ENCODE peak calls at places on chromosomes 12 and 14, in six cellular contexts. Z, B, W, D, A and O are unnamed samples.

GRCh38 chr12:92362785-92363184 is 217.1 kb upstream of the BTG1 start:
- DNase-seq in Z (no peak), B (no peak), W (no peak), D (peak; percentile 40), A (no peak), O (no peak)

GRCh38 chr12:104171785-104172563 is 34.0 kb upstream of the NFYB start:
- DNase-seq in Z (no peak), B (no peak), W (no peak), D (no peak), A (no peak), O (no peak)

GRCh38 chr14:85702937-85703336 is 173.0 kb downstream of the FLRT2 start:
- DNase-seq in Z (no peak), B (no peak), W (no peak), D (peak; percentile 3), A (peak; percentile 80), O (no peak)

GRCh38 chr12:22282283-22282682 is 52.2 kb downstream of the ST8SIA1 start:
- DNase-seq in Z (no peak), B (no peak), W (no peak), D (no peak), A (peak; percentile 50), O (no peak)

GRCh38 chr12:116958402-116959197 is 47.9 kb downstream of the FBXW8 start:
- DNase-seq in Z (no peak), B (no peak), W (no peak), D (no peak), A (peak; percentile 28), O (no peak)

GRCh38 chr12:123808167-123808566 is 46.1 kb downstream of the DNAH10 start:
- DNase-seq in Z (no peak), B (no peak), W (peak; percentile 46), D (peak; percentile 65), A (peak; percentile 23), O (no peak)

GRCh38 chr12:17148706-17149105 is 542.7 kb upstream of the LMO3 start:
- DNase-seq in Z (no peak), B (no peak), W (no peak), D (no peak), A (no peak), O (no peak)

GRCh38 chr12:51864701-51865469 is 16.4 kb upstream of the FIGNL2 start:
- DNase-seq in Z (no peak), B (no peak), W (no peak), D (no peak), A (no peak), O (no peak)

GRCh38 chr12:14171111-14171510 is 189.7 kb upstream of the GRIN2B start:
- DNase-seq in Z (no peak), B (no peak), W (no peak), D (no peak), A (no peak), O (no peak)

GRCh38 chr12:116370886-116371580 is 93.5 kb upstream of the MED13L start:
- DNase-seq in Z (no peak), B (no peak), W (no peak), D (no peak), A (peak; percentile 18), O (no peak)

GRCh38 chr12:60201891-60202290 is 606.1 kb downstream of the SLC16A7 start:
- DNase-seq in Z (no peak), B (no peak), W (no peak), D (no peak), A (peak; percentile 82), O (no peak)

GRCh38 chr12:27984275-27984674 is 11.7 kb upstream of the PTHLH start:
- DNase-seq in Z (no peak), B (no peak), W (no peak), D (no peak), A (peak; percentile 77), O (no peak)

GRCh38 chr12:62642509-62642908 is 175.9 kb downstream of the MON2 start:
- DNase-seq in Z (no peak), B (no peak), W (no peak), D (no peak), A (no peak), O (no peak)

GRCh38 chr14:67010602-67011001 is 178.6 kb upstream of the GARIN2 start:
- DNase-seq in Z (no peak), B (peak; percentile 0), W (no peak), D (no peak), A (no peak), O (no peak)

GRCh38 chr12:14643247-14643646 is 53.2 kb downstream of the GUCY2C start:
- DNase-seq in Z (no peak), B (no peak), W (no peak), D (no peak), A (peak; percentile 1), O (no peak)

GRCh38 chr12:41869432-41869831 is 275.2 kb downstream of the GXYLT1 start:
- DNase-seq in Z (no peak), B (no peak), W (no peak), D (no peak), A (no peak), O (no peak)

GRCh38 chr12:88471641-88472040 is 108.6 kb downstream of the KITLG start:
- DNase-seq in Z (no peak), B (no peak), W (no peak), D (peak; percentile 22), A (peak; percentile 21), O (no peak)

GRCh38 chr14:76376001-76376404 is at the start of gene ESRRB:
- DNase-seq in Z (no peak), B (no peak), W (no peak), D (peak; percentile 9), A (peak; percentile 39), O (no peak)

GRCh38 chr12:64007853-64008252 is 163.4 kb downstream of the SRGAP1 start:
- DNase-seq in Z (no peak), B (no peak), W (no peak), D (no peak), A (peak; percentile 33), O (no peak)

GRCh38 chr14:91019673-91020072 is 40.8 kb downstream of the RPS6KA5 start:
- DNase-seq in Z (no peak), B (no peak), W (no peak), D (no peak), A (no peak), O (no peak)

GRCh38 chr12:71216725-71217579 is 59.2 kb upstream of the TSPAN8 start:
- DNase-seq in Z (peak; percentile 4), B (no peak), W (peak; percentile 27), D (peak; percentile 76), A (peak; percentile 60), O (peak; percentile 12)